ENCODE peak calls at places on chromosomes 1 and 21, in eight cellular contexts. J is stomach, R is transverse colon, L is HCT116, M is sigmoid colon, C is upper lobe of left lung, W is GM12891, N is endothelial cell of umbilical vein. B is an unnamed sample.

GRCh38 chr1:221781102-221781744 is 39.3 kb upstream of the DUSP10 start:
- DNase-seq in J (no peak), R (no peak), L (no peak), M (no peak), C (no peak), W (no peak), N (no peak), B (no peak)

GRCh38 chr1:94270801-94271203 is 33.4 kb upstream of the ARHGAP29 start:
- DNase-seq in J (no peak), R (no peak), L (no peak), M (no peak), C (no peak), W (no peak), N (peak; percentile 42), B (no peak)

GRCh38 chr1:35599411-35599810 is 26.3 kb downstream of the TFAP2E start:
- DNase-seq in J (no peak), R (no peak), L (no peak), M (no peak), C (no peak), W (no peak), N (no peak), B (no peak)

GRCh38 chr1:62175568-62176179 is 19.0 kb upstream of the L1TD1 start:
- DNase-seq in J (peak; percentile 51), R (peak; percentile 33), L (peak; percentile 26), M (no peak), C (no peak), W (no peak), N (peak; percentile 49), B (no peak)

GRCh38 chr1:201396859-201397464 is 2.2 kb downstream of the LAD1 start:
- DNase-seq in J (peak; percentile 87), R (peak; percentile 86), L (peak; percentile 66), M (no peak), C (peak; percentile 74), W (no peak), N (no peak), B (no peak)

GRCh38 chr1:94792876-94793605 is 27.1 kb upstream of the SLC44A3 start:
- DNase-seq in J (no peak), R (no peak), L (no peak), M (peak; percentile 71), C (no peak), W (no peak), N (peak; percentile 91), B (no peak)

GRCh38 chr1:226633541-226634155 is 85.1 kb downstream of the STUM start:
- DNase-seq in J (no peak), R (no peak), L (no peak), M (peak; percentile 73), C (no peak), W (no peak), N (no peak), B (no peak)

GRCh38 chr21:28111151-28111619 is 881.5 kb downstream of the LTN1 start:
- DNase-seq in J (no peak), R (peak; percentile 39), L (no peak), M (peak; percentile 89), C (no peak), W (no peak), N (peak; percentile 85), B (no peak)

GRCh38 chr21:41337515-41337914 is 20.9 kb downstream of the FAM3B start:
- DNase-seq in J (no peak), R (no peak), L (no peak), M (no peak), C (no peak), W (no peak), N (no peak), B (no peak)

GRCh38 chr1:42745851-42746250 is 5.8 kb upstream of the CLDN19 start:
- DNase-seq in J (no peak), R (no peak), L (no peak), M (no peak), C (no peak), W (no peak), N (no peak), B (no peak)

GRCh38 chr1:184764483-184764882 is 9.8 kb upstream of the EDEM3 start:
- DNase-seq in J (no peak), R (no peak), L (no peak), M (no peak), C (no peak), W (no peak), N (no peak), B (no peak)

GRCh38 chr1:236016782-236017400 is 48.0 kb downstream of the NID1 start:
- DNase-seq in J (no peak), R (no peak), L (no peak), M (peak; percentile 50), C (no peak), W (no peak), N (no peak), B (no peak)

GRCh38 chr1:179129702-179130473 is 48.0 kb downstream of the TOR3A start:
- DNase-seq in J (no peak), R (no peak), L (no peak), M (no peak), C (no peak), W (peak; percentile 26), N (peak; percentile 41), B (no peak)

GRCh38 chr1:154329152-154329521 is 3.8 kb downstream of the ATP8B2 start:
- DNase-seq in J (no peak), R (no peak), L (no peak), M (no peak), C (no peak), W (no peak), N (no peak), B (no peak)

GRCh38 chr21:39483917-39484316 is 32.1 kb downstream of the SH3BGR start:
- DNase-seq in J (no peak), R (no peak), L (no peak), M (no peak), C (no peak), W (no peak), N (peak; percentile 2), B (no peak)

GRCh38 chr1:113216664-113217063 is 143.7 kb downstream of the LRIG2 start:
- DNase-seq in J (peak; percentile 52), R (no peak), L (no peak), M (no peak), C (no peak), W (no peak), N (no peak), B (no peak)

GRCh38 chr21:41396452-41397107 is 29.5 kb upstream of the MX1 start:
- DNase-seq in J (peak; percentile 58), R (peak; percentile 45), L (no peak), M (no peak), C (no peak), W (no peak), N (no peak), B (no peak)

GRCh38 chr1:236009857-236010256 is 55.0 kb downstream of the NID1 start:
- DNase-seq in J (no peak), R (no peak), L (no peak), M (no peak), C (no peak), W (no peak), N (peak; percentile 87), B (no peak)

GRCh38 chr1:227043755-227044154 is 103.7 kb downstream of the COQ8A start:
- DNase-seq in J (no peak), R (no peak), L (no peak), M (no peak), C (no peak), W (no peak), N (no peak), B (no peak)

GRCh38 chr1:17923684-17924083 is 168.6 kb downstream of the ACTL8 start:
- DNase-seq in J (no peak), R (no peak), L (no peak), M (no peak), C (no peak), W (no peak), N (no peak), B (no peak)

GRCh38 chr1:25821630-25822091 is 1.9 kb downstream of the MTFR1L start:
- DNase-seq in J (no peak), R (no peak), L (no peak), M (no peak), C (no peak), W (no peak), N (no peak), B (no peak)

GRCh38 chr1:81760487-81761097 is 40.1 kb upstream of the ADGRL2 start:
- DNase-seq in J (no peak), R (no peak), L (no peak), M (no peak), C (no peak), W (no peak), N (peak; percentile 62), B (no peak)

GRCh38 chr1:182595641-182596240 is 6.7 kb upstream of the RNASEL start:
- DNase-seq in J (peak; percentile 80), R (peak; percentile 79), L (peak; percentile 43), M (peak; percentile 85), C (no peak), W (no peak), N (peak; percentile 60), B (no peak)

DNA sequence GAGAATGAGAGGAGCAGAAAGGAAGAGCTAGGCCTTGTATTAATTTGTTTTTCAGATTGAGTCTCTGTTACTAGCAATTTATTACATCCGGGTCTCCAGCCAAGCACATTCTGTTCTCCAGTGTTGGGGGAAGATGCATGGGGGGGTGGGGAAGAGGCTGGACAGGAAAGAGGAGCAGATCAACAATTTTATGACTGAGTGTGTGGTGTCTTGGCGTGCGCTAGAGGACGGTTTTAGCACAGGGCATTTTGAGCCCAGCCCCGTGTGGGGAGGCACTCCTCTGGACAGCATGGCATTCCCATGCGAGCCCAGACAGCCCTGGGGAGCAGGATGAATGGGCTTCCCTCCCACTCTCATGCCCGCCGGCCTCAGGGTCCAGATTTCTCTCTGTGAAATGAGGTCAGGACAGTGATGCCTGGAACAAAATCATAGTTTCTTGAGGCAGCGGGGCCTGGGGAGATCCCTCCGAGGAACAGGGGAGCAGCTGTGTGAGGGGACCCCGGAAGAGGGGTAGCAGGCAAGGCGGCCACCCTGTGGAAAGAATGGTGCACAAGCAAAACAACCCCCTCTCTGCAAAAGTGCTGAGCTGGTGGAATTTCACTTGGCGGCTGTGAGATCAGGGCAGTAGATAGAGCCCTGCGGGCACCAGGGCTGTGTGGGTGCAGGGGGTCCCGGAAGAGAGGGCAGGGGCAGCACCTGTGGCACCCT is 16.3 kb downstream of the SOX13 start:
- DNase-seq in J (no peak), R (peak; percentile 68), L (no peak), M (peak; percentile 97), C (no peak), W (no peak), N (peak; percentile 50), B (no peak)
- TF ChIP-seq POLR2A in J (no peak), R (no peak), L (no peak), M (no peak), C (no peak), W (no peak), N (no peak), B (no peak)

GRCh38 chr1:204651843-204652421 is 33.6 kb downstream of the LRRN2 start:
- DNase-seq in J (no peak), R (no peak), L (no peak), M (no peak), C (peak; percentile 32), W (no peak), N (no peak), B (no peak)
- TF ChIP-seq POLR2AphosphoS5 in J (no peak), R (no peak), L (no peak), M (no peak), C (no peak), W (no peak), N (no peak), B (no peak)

GRCh38 chr1:93179886-93180722 is at the start of gene TMED5:
- DNase-seq in J (peak; percentile 97), R (peak; percentile 98), L (peak; percentile 94), M (peak; percentile 99), C (peak; percentile 98), W (peak; percentile 64), N (peak; percentile 99), B (peak; percentile 67)
- TF ChIP-seq POLR2A in J (peak; percentile 92), R (peak; percentile 98), L (peak; percentile 34), M (peak; percentile 93), C (peak; percentile 98), W (peak; percentile 86), N (peak; percentile 91), B (peak; percentile 78)

GRCh38 chr1:111535256-111536191 is 32.1 kb upstream of the ADORA3 start:
- DNase-seq in J (no peak), R (no peak), L (no peak), M (peak; percentile 69), C (no peak), W (no peak), N (no peak), B (no peak)
- TF ChIP-seq POLR2AphosphoS5 in J (peak; percentile 53), R (no peak), L (no peak), M (peak; percentile 29), C (no peak), W (no peak), N (no peak), B (no peak)